ENCODE peak calls at places on chromosomes 16 and 17, in ten cellular contexts. W is cardiac muscle cell; X is heart right ventricle; T is stomach; L is left ventricle myocardium inferior; K is AG10803; P is neural progenitor cell; R is DND-41; B is CD4-positive, alpha-beta memory T cell; A is Caco-2. E is an unnamed sample.
A peak's percentile ranks its signal among the peaks of the same experiment; 100 is the strongest.

GRCh38 chr16:71826533-71827017 is 17.9 kb upstream of the AP1G1 start:
- DNase-seq in R (no peak), K (no peak), A (no peak), B (no peak), X (no peak), P (no peak), W (peak; percentile 25), T (no peak), L (no peak), E (no peak)

GRCh38 chr17:42287305-42288077 is 807 bp upstream of the STAT5A start:
- DNase-seq in K (peak; percentile 34), P (no peak), W (peak; percentile 50), R (no peak), X (peak; percentile 53), A (no peak), L (peak; percentile 42), T (peak; percentile 31), B (peak; percentile 38), E (no peak)

GRCh38 chr17:79788989-79789942 is 7.6 kb downstream of the CBX8 start:
- DNase-seq in R (no peak), B (no peak), T (no peak), W (no peak), A (no peak), L (no peak), K (no peak), P (peak; percentile 91), X (no peak), E (no peak)

GRCh38 chr17:27207073-27207511 is 86.8 kb upstream of the WSB1 start:
- DNase-seq in A (no peak), P (no peak), R (no peak), W (peak; percentile 69), L (no peak), K (peak; percentile 62), X (no peak), B (no peak), T (no peak), E (no peak)

GRCh38 chr16:57489229-57489628 is 2.9 kb upstream of the DOK4 start:
- DNase-seq in P (no peak), X (no peak), W (no peak), A (no peak), K (no peak), T (no peak), B (no peak), L (peak; percentile 2), R (no peak), E (no peak)

GRCh38 chr16:71358464-71359031 is at the start of gene CALB2:
- DNase-seq in A (peak; percentile 82), X (peak; percentile 35), R (no peak), W (peak; percentile 70), B (peak; percentile 56), L (peak; percentile 65), P (peak; percentile 90), T (peak; percentile 79), K (peak; percentile 42), E (peak; percentile 7)

GRCh38 chr16:1428511-1428910 is 2.4 kb upstream of the PERCC1 start:
- DNase-seq in W (peak; percentile 34), K (no peak), A (no peak), B (peak; percentile 21), T (no peak), L (no peak), P (peak; percentile 70), R (no peak), X (no peak), E (no peak)

GRCh38 chr16:72124761-72125634 is 31.4 kb downstream of the DHX38 start:
- DNase-seq in K (peak; percentile 77), P (peak; percentile 80), T (peak; percentile 68), L (peak; percentile 66), W (peak; percentile 87), R (peak; percentile 73), B (peak; percentile 40), X (peak; percentile 74), A (peak; percentile 81), E (peak; percentile 51)

GRCh38 chr16:1990336-1991134 is 765 bp downstream of the SYNGR3 start:
- DNase-seq in R (no peak), T (peak; percentile 60), L (no peak), A (peak; percentile 71), B (no peak), X (no peak), K (no peak), P (peak; percentile 86), W (no peak), E (no peak)

GRCh38 chr16:87391324-87391949 is 699 bp upstream of the MAP1LC3B start:
- DNase-seq in W (no peak), L (peak; percentile 77), T (peak; percentile 58), X (peak; percentile 58), P (peak; percentile 77), K (peak; percentile 36), B (no peak), R (no peak), A (peak; percentile 77), E (no peak)

GRCh38 chr17:82668631-82669099 is 20.4 kb upstream of the WDR45B start:
- DNase-seq in R (no peak), B (no peak), L (peak; percentile 59), W (peak; percentile 51), T (peak; percentile 83), K (peak; percentile 69), P (peak; percentile 85), X (peak; percentile 54), A (peak; percentile 71), E (no peak)

GRCh38 chr16:27359051-27359450 is 42.9 kb upstream of the IL21R start:
- DNase-seq in R (no peak), L (no peak), P (no peak), T (no peak), W (no peak), K (no peak), X (no peak), A (no peak), B (no peak), E (no peak)

GRCh38 chr17:69773081-69773480 is 301.9 kb upstream of the KCNJ16 start:
- DNase-seq in A (no peak), R (no peak), K (no peak), X (no peak), L (no peak), W (no peak), T (no peak), P (no peak), B (no peak), E (no peak)

GRCh38 chr17:33674685-33675084 is 381.6 kb upstream of the ASIC2 start:
- DNase-seq in P (peak; percentile 73), T (peak; percentile 51), A (peak; percentile 65), R (peak; percentile 70), X (peak; percentile 52), W (peak; percentile 63), B (peak; percentile 32), L (peak; percentile 51), K (peak; percentile 62), E (peak; percentile 52)

GRCh38 chr16:56888806-56889205 is 23.8 kb downstream of the SLC12A3 start:
- DNase-seq in K (no peak), L (no peak), T (no peak), R (no peak), A (no peak), W (no peak), P (no peak), X (no peak), B (no peak), E (no peak)

GRCh38 chr16:31409433-31409832 is 16.3 kb downstream of the ITGAD start:
- DNase-seq in B (no peak), A (no peak), L (no peak), K (peak; percentile 53), R (no peak), T (no peak), P (no peak), W (peak; percentile 37), X (no peak), E (no peak)

DNA sequence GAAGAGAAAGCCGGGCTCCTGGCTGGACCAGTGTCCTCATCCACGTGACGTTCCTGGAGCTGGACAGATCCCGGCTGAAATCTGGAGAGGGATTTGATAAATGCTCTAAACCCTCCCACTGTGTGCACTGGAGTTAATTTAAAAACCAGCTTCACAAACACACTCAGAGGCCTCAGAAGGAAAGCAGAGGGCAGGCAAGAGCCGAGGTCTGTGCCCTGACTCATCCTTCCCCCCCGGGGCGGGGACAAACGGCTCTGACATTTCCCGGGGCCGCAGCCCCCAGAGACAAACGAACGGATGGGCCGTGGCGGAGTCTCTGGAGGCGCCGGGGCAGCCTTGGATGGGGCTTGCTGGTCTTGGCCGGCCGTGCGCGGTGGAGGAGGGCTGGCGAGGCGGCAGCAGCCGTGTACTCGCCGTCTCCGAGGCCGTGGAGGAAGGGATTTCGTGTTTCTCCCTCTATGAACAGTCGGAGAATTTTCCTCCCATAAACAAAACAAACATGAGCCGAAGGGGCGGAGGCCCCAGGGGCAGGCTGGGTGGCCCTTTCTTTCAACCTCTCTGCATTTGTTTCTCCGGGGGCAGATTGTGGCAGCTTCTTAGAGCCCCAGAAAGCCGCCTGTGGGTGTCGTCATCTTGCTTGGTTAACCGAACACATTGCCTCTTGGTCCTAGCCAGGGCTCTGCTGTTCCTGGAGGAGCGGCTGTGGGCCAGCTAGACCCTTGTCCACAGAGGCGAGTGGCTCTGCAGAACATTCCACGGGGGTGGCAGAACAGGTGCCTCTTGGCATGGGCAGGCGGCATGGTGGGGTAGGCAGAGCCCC is 94.3 kb downstream of the NTN1 start:
- DNase-seq in P (peak; percentile 81), A (peak; percentile 17), W (peak; percentile 59), R (no peak), B (peak; percentile 12), X (peak; percentile 70), L (peak; percentile 66), T (peak; percentile 27), K (peak; percentile 63), E (no peak)
- H3K4me3 ChIP-seq in P (peak overlapping the region; percentile 29), A (no peak overlapping the region), W (no peak overlapping the region), R (no peak overlapping the region), B (no peak overlapping the region), X (peak overlapping the region; percentile 38), L (peak overlapping the region; percentile 59), T (peak overlapping the region; percentile 23), K (peak overlapping the region; percentile 51), E (no peak overlapping the region)

GRCh38 chr17:78132767-78133178 is 2.2 kb downstream of the TMC8 start:
- DNase-seq in L (no peak), A (no peak), W (no peak), X (no peak), T (no peak), K (no peak), B (no peak), P (no peak), R (no peak), E (no peak)
- H3K4me3 ChIP-seq in L (no peak overlapping the region), A (no peak overlapping the region), W (no peak overlapping the region), X (no peak overlapping the region), T (no peak overlapping the region), K (no peak overlapping the region), B (peak overlapping the region; percentile 93), P (no peak overlapping the region), R (peak overlapping the region; percentile 71), E (peak overlapping the region; percentile 85)

DNA sequence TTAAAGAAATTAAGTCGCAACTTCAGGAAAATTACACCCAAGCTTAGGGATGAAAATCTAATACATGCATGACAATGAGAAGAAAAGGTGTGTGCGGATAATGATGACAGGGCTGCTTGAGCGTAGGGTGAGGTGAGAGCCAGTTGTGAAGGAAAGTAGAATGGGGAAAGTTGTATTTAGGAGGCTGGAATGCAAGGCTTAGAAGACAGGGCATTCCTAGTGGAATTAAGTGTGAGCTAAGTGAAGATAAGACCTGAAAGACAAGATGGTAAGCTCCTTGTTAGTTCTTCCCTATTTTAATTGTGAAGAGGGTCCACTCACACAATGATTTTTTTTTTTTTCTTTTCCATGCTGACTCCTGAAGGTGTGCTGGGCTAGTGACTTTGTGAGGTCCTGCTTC is 519.5 kb upstream of the SALL1 start:
- DNase-seq in T (no peak), W (no peak), L (no peak), P (peak; percentile 72), A (no peak), B (no peak), R (no peak), X (no peak), K (no peak), E (no peak)
- H3K4me3 ChIP-seq in T (no peak overlapping the region), W (no peak overlapping the region), L (no peak overlapping the region), P (peak overlapping the region; percentile 17), A (no peak overlapping the region), B (no peak overlapping the region), R (no peak overlapping the region), X (no peak overlapping the region), K (no peak overlapping the region), E (no peak overlapping the region)

GRCh38 chr17:8002646-8003593 is 505 bp downstream of the GUCY2D start:
- DNase-seq in B (no peak), X (no peak), K (no peak), A (no peak), L (no peak), P (peak; percentile 47), W (no peak), T (no peak), R (no peak), E (no peak)
- H3K4me3 ChIP-seq in B (no peak overlapping the region), X (peak overlapping the region; percentile 37), K (no peak overlapping the region), A (no peak overlapping the region), L (peak overlapping the region; percentile 60), P (peak overlapping the region; percentile 42), W (no peak overlapping the region), T (peak overlapping the region; percentile 31), R (no peak overlapping the region), E (no peak overlapping the region)